ENCODE peak calls at places on chromosomes 11 and 22, in ten cellular contexts. One of them, this sample, is unnamed.

GRCh38 chr11:12411806-12412727 is 34.7 kb downstream of the PARVA start:
- DNase-seq in transverse colon: peak
- DNase-seq in esophagus muscularis mucosa: peak
- DNase-seq in dorsolateral prefrontal cortex: no peak
- DNase-seq in foreskin fibroblast: peak
- DNase-seq in cardiac muscle cell: peak
- DNase-seq in PC-3: peak
- DNase-seq in astrocyte of the spinal cord: peak
- DNase-seq in spleen: no peak
- DNase-seq in K562: peak
- DNase-seq in this sample: peak

GRCh38 chr11:4626207-4627105 is 10.8 kb upstream of the OR51D1 start:
- DNase-seq in esophagus muscularis mucosa: peak
- DNase-seq in foreskin fibroblast: peak
- DNase-seq in cardiac muscle cell: peak
- DNase-seq in dorsolateral prefrontal cortex: no peak
- DNase-seq in spleen: no peak
- DNase-seq in transverse colon: peak
- DNase-seq in K562: peak
- DNase-seq in astrocyte of the spinal cord: peak
- DNase-seq in PC-3: peak
- DNase-seq in this sample: peak

GRCh38 chr22:40485813-40486610 is 115.6 kb downstream of the SGSM3 start:
- DNase-seq in astrocyte of the spinal cord: peak
- DNase-seq in foreskin fibroblast: no peak
- DNase-seq in esophagus muscularis mucosa: no peak
- DNase-seq in cardiac muscle cell: no peak
- DNase-seq in PC-3: no peak
- DNase-seq in spleen: no peak
- DNase-seq in dorsolateral prefrontal cortex: no peak
- DNase-seq in K562: no peak
- DNase-seq in transverse colon: no peak
- DNase-seq in this sample: no peak

GRCh38 chr11:123536690-123537437 is 106.8 kb downstream of the GRAMD1B start:
- DNase-seq in foreskin fibroblast: peak
- DNase-seq in PC-3: peak
- DNase-seq in dorsolateral prefrontal cortex: no peak
- DNase-seq in transverse colon: no peak
- DNase-seq in astrocyte of the spinal cord: no peak
- DNase-seq in cardiac muscle cell: peak
- DNase-seq in esophagus muscularis mucosa: no peak
- DNase-seq in spleen: no peak
- DNase-seq in K562: no peak
- DNase-seq in this sample: no peak

GRCh38 chr11:61533401-61533800 is 24.9 kb downstream of the LRRC10B start:
- DNase-seq in dorsolateral prefrontal cortex: no peak
- DNase-seq in PC-3: peak
- DNase-seq in cardiac muscle cell: no peak
- DNase-seq in spleen: no peak
- DNase-seq in esophagus muscularis mucosa: no peak
- DNase-seq in astrocyte of the spinal cord: no peak
- DNase-seq in foreskin fibroblast: no peak
- DNase-seq in K562: no peak
- DNase-seq in transverse colon: peak
- DNase-seq in this sample: no peak

GRCh38 chr22:21014202-21015050 is 539 bp upstream of the P2RX6 start:
- DNase-seq in K562: peak
- DNase-seq in foreskin fibroblast: peak
- DNase-seq in esophagus muscularis mucosa: peak
- DNase-seq in spleen: peak
- DNase-seq in transverse colon: peak
- DNase-seq in PC-3: no peak
- DNase-seq in cardiac muscle cell: peak
- DNase-seq in astrocyte of the spinal cord: peak
- DNase-seq in dorsolateral prefrontal cortex: peak
- DNase-seq in this sample: peak

GRCh38 chr11:65003282-65003681 is 6.5 kb upstream of the BATF2 start:
- DNase-seq in PC-3: peak
- DNase-seq in esophagus muscularis mucosa: no peak
- DNase-seq in spleen: no peak
- DNase-seq in astrocyte of the spinal cord: peak
- DNase-seq in K562: no peak
- DNase-seq in dorsolateral prefrontal cortex: no peak
- DNase-seq in foreskin fibroblast: peak
- DNase-seq in cardiac muscle cell: peak
- DNase-seq in transverse colon: no peak
- DNase-seq in this sample: no peak

GRCh38 chr11:20964985-20965384 is 295.6 kb downstream of the NELL1 start:
- DNase-seq in foreskin fibroblast: no peak
- DNase-seq in dorsolateral prefrontal cortex: no peak
- DNase-seq in spleen: no peak
- DNase-seq in transverse colon: no peak
- DNase-seq in cardiac muscle cell: no peak
- DNase-seq in esophagus muscularis mucosa: no peak
- DNase-seq in PC-3: no peak
- DNase-seq in K562: no peak
- DNase-seq in astrocyte of the spinal cord: peak
- DNase-seq in this sample: no peak

GRCh38 chr11:129234978-129235377 is 42.9 kb upstream of the ARHGAP32 start:
- DNase-seq in PC-3: no peak
- DNase-seq in spleen: no peak
- DNase-seq in astrocyte of the spinal cord: no peak
- DNase-seq in K562: no peak
- DNase-seq in foreskin fibroblast: no peak
- DNase-seq in transverse colon: no peak
- DNase-seq in dorsolateral prefrontal cortex: no peak
- DNase-seq in cardiac muscle cell: no peak
- DNase-seq in esophagus muscularis mucosa: no peak
- DNase-seq in this sample: no peak

GRCh38 chr11:129225190-129225589 is 33.1 kb upstream of the ARHGAP32 start:
- DNase-seq in PC-3: peak
- DNase-seq in foreskin fibroblast: peak
- DNase-seq in transverse colon: no peak
- DNase-seq in K562: no peak
- DNase-seq in cardiac muscle cell: no peak
- DNase-seq in esophagus muscularis mucosa: no peak
- DNase-seq in astrocyte of the spinal cord: peak
- DNase-seq in spleen: no peak
- DNase-seq in dorsolateral prefrontal cortex: no peak
- DNase-seq in this sample: no peak

GRCh38 chr11:129224538-129224937 is 32.4 kb upstream of the ARHGAP32 start:
- DNase-seq in PC-3: peak
- DNase-seq in dorsolateral prefrontal cortex: no peak
- DNase-seq in K562: no peak
- DNase-seq in foreskin fibroblast: no peak
- DNase-seq in spleen: no peak
- DNase-seq in cardiac muscle cell: no peak
- DNase-seq in astrocyte of the spinal cord: no peak
- DNase-seq in transverse colon: no peak
- DNase-seq in esophagus muscularis mucosa: no peak
- DNase-seq in this sample: no peak

GRCh38 chr11:129226207-129226798 is 34.2 kb upstream of the ARHGAP32 start:
- DNase-seq in transverse colon: no peak
- DNase-seq in dorsolateral prefrontal cortex: no peak
- DNase-seq in PC-3: no peak
- DNase-seq in spleen: no peak
- DNase-seq in K562: no peak
- DNase-seq in foreskin fibroblast: no peak
- DNase-seq in cardiac muscle cell: no peak
- DNase-seq in astrocyte of the spinal cord: no peak
- DNase-seq in esophagus muscularis mucosa: no peak
- DNase-seq in this sample: no peak

DNA sequence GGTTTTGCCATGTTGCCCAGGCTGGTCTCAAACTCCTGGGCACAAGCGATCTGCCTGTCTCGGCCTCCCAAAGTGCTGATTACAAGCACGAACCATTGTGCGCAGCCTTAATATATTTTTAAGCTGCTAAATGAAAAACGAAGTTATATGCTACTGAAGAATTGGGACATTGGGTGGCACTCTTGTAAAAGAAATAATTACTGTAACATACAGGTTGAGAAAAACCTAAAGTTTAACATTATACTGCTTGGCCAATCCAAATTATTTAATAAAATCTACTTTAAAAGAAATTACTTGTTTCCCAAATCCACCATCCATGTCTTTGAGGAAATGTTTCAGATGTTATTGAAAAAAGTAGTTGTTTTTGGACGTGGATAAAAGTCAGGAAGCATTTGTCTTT is 37.9 kb upstream of the ARHGAP32 start:
- DNase-seq in dorsolateral prefrontal cortex: no peak
- DNase-seq in K562: no peak
- DNase-seq in astrocyte of the spinal cord: peak
- DNase-seq in spleen: no peak
- DNase-seq in esophagus muscularis mucosa: no peak
- DNase-seq in transverse colon: no peak
- DNase-seq in PC-3: peak
- DNase-seq in cardiac muscle cell: no peak
- DNase-seq in foreskin fibroblast: peak
- DNase-seq in this sample: no peak
- TF ChIP-seq CTCF in dorsolateral prefrontal cortex: peak
- TF ChIP-seq CTCF in K562: no peak
- TF ChIP-seq CTCF in astrocyte of the spinal cord: no peak
- TF ChIP-seq CTCF in spleen: no peak
- TF ChIP-seq CTCF in esophagus muscularis mucosa: no peak
- TF ChIP-seq CTCF in transverse colon: no peak
- TF ChIP-seq CTCF in PC-3: peak
- TF ChIP-seq CTCF in cardiac muscle cell: no peak
- TF ChIP-seq CTCF in foreskin fibroblast: no peak
- TF ChIP-seq CTCF in this sample: no peak

GRCh38 chr11:567036-567628 is 6.4 kb downstream of the RASSF7 start:
- DNase-seq in PC-3: no peak
- DNase-seq in esophagus muscularis mucosa: no peak
- DNase-seq in foreskin fibroblast: no peak
- DNase-seq in cardiac muscle cell: no peak
- DNase-seq in spleen: peak
- DNase-seq in astrocyte of the spinal cord: no peak
- DNase-seq in K562: no peak
- DNase-seq in transverse colon: no peak
- DNase-seq in dorsolateral prefrontal cortex: no peak
- DNase-seq in this sample: no peak

GRCh38 chr11:571802-572185 is 4.5 kb upstream of the PHRF1 start:
- DNase-seq in cardiac muscle cell: no peak
- DNase-seq in PC-3: no peak
- DNase-seq in foreskin fibroblast: no peak
- DNase-seq in K562: no peak
- DNase-seq in esophagus muscularis mucosa: no peak
- DNase-seq in astrocyte of the spinal cord: no peak
- DNase-seq in spleen: no peak
- DNase-seq in dorsolateral prefrontal cortex: no peak
- DNase-seq in transverse colon: no peak
- DNase-seq in this sample: no peak

GRCh38 chr11:568306-569259 is 7.7 kb upstream of the PHRF1 start:
- DNase-seq in transverse colon: peak
- DNase-seq in spleen: peak
- DNase-seq in PC-3: peak
- DNase-seq in K562: peak
- DNase-seq in cardiac muscle cell: peak
- DNase-seq in esophagus muscularis mucosa: peak
- DNase-seq in dorsolateral prefrontal cortex: peak
- DNase-seq in astrocyte of the spinal cord: peak
- DNase-seq in foreskin fibroblast: peak
- DNase-seq in this sample: peak

GRCh38 chr11:567629-568258 is 7.0 kb downstream of the RASSF7 start:
- DNase-seq in K562: no peak
- DNase-seq in astrocyte of the spinal cord: no peak
- DNase-seq in PC-3: no peak
- DNase-seq in esophagus muscularis mucosa: no peak
- DNase-seq in foreskin fibroblast: no peak
- DNase-seq in spleen: peak
- DNase-seq in cardiac muscle cell: no peak
- DNase-seq in transverse colon: no peak
- DNase-seq in dorsolateral prefrontal cortex: no peak
- DNase-seq in this sample: no peak

GRCh38 chr11:569273-569885 is 6.9 kb upstream of the PHRF1 start:
- DNase-seq in esophagus muscularis mucosa: no peak
- DNase-seq in astrocyte of the spinal cord: no peak
- DNase-seq in transverse colon: no peak
- DNase-seq in foreskin fibroblast: no peak
- DNase-seq in dorsolateral prefrontal cortex: no peak
- DNase-seq in cardiac muscle cell: no peak
- DNase-seq in PC-3: no peak
- DNase-seq in spleen: peak
- DNase-seq in K562: no peak
- DNase-seq in this sample: no peak
- H3K4me3 ChIP-seq in esophagus muscularis mucosa: peak
- H3K4me3 ChIP-seq in astrocyte of the spinal cord: peak
- H3K4me3 ChIP-seq in transverse colon: peak
- H3K4me3 ChIP-seq in foreskin fibroblast: peak
- H3K4me3 ChIP-seq in dorsolateral prefrontal cortex: peak
- H3K4me3 ChIP-seq in cardiac muscle cell: peak
- H3K4me3 ChIP-seq in PC-3: peak
- H3K4me3 ChIP-seq in spleen: peak
- H3K4me3 ChIP-seq in K562: peak
- H3K4me3 ChIP-seq in this sample: peak

DNA sequence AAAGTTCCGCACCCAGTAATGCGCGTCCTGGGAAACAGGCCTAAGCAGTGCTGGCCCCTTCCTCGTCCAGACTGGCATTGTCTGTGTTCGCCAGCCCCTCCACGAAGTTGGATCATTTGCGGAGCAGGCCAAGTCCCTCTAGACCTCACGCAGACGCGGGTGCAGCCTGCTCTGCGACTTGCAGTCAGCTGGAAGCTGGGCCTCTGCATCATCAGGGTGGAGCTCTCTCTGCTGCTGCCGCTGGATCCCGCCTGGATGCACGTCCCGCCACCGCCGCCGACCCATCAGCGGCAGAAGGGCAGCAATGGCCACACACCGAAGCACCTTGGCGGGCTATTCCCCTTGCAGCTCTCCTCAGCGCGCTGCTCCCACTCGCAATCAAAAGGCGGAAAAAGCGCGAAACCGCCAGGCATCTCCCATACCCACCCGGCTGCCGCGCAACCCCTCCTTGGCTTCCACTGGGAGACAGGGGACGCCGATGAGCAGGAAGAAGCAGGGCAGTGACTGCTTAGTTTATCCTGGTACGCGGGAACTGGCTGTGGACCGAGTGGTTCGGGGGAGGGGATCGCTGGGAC is 34.1 kb upstream of the GLYATL1 start:
- DNase-seq in PC-3: peak
- DNase-seq in dorsolateral prefrontal cortex: peak
- DNase-seq in astrocyte of the spinal cord: peak
- DNase-seq in spleen: no peak
- DNase-seq in K562: no peak
- DNase-seq in transverse colon: no peak
- DNase-seq in cardiac muscle cell: peak
- DNase-seq in foreskin fibroblast: peak
- DNase-seq in esophagus muscularis mucosa: peak
- DNase-seq in this sample: no peak
- TF ChIP-seq CTCF in PC-3: no peak
- TF ChIP-seq CTCF in dorsolateral prefrontal cortex: no peak
- TF ChIP-seq CTCF in astrocyte of the spinal cord: peak
- TF ChIP-seq CTCF in spleen: no peak
- TF ChIP-seq CTCF in K562: no peak
- TF ChIP-seq CTCF in transverse colon: no peak
- TF ChIP-seq CTCF in cardiac muscle cell: no peak
- TF ChIP-seq CTCF in foreskin fibroblast: peak
- TF ChIP-seq CTCF in esophagus muscularis mucosa: no peak
- TF ChIP-seq CTCF in this sample: peak

DNA sequence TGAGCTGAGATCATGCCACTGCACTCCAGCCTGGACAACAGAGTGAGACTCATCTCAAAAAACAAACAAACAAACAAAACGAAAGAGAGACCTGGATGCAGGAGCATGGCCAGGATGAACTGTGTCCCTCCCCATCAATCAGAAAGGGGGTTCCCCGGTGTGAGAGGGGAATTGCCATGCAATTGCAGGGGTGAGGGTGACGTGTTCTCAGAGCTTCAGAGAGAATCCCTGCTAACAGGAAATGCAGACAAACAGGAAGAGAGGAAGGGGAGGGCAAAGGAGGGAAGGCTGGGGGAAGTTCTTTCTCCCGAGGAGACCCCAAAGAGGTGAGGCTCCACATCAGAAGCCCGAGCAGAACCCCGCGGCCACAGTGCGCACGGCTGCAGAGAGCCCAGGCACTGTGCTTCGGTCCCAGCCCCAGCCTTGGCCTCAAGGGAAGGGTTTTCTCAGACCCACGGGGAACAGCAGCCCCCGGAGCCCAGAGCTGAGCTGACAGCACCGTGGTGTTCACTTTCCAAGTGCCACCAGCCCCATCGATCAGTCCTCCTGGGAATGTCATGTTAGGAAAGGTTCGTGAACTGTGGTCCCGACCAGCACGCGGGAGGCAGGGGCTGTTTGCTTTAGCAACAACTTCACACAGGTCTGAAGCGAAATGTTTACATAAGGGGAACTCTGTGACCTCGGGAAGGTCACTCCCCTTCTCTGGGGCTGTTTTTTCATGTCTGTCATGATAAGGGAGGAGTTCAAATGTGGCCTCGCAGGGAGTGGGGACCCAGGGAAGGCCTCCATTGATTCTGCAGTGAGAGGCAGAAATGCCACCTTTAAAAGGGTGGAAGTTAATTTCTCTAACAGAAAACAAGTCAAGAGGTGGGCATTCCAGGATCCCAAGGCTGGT is 108.0 kb upstream of the ANO1 start:
- DNase-seq in foreskin fibroblast: no peak
- DNase-seq in K562: peak
- DNase-seq in PC-3: no peak
- DNase-seq in esophagus muscularis mucosa: no peak
- DNase-seq in dorsolateral prefrontal cortex: no peak
- DNase-seq in transverse colon: no peak
- DNase-seq in cardiac muscle cell: no peak
- DNase-seq in spleen: no peak
- DNase-seq in astrocyte of the spinal cord: no peak
- DNase-seq in this sample: no peak
- H3K4me3 ChIP-seq in foreskin fibroblast: no peak
- H3K4me3 ChIP-seq in K562: no peak
- H3K4me3 ChIP-seq in PC-3: no peak
- H3K4me3 ChIP-seq in esophagus muscularis mucosa: no peak
- H3K4me3 ChIP-seq in dorsolateral prefrontal cortex: no peak
- H3K4me3 ChIP-seq in transverse colon: no peak
- H3K4me3 ChIP-seq in cardiac muscle cell: no peak
- H3K4me3 ChIP-seq in spleen: no peak
- H3K4me3 ChIP-seq in astrocyte of the spinal cord: no peak
- H3K4me3 ChIP-seq in this sample: no peak

This sample was measured in AG04449.